ENCODE peak calls at places on chromosomes 4 and X, in five cellular contexts. V is heart right ventricle, M is uterus, W is neural progenitor cell, Y is aorta. D is an unnamed sample.

GRCh38 chr4:157246959-157247358 is 26.4 kb downstream of the GRIA2 start:
- DNase-seq in V (no peak), M (peak; percentile 44), W (no peak), Y (no peak), D (peak; percentile 68)

GRCh38 chr4:154738426-154738825 is 5.4 kb upstream of the LRAT start:
- DNase-seq in V (no peak), M (no peak), W (peak; percentile 46), Y (no peak), D (no peak)

GRCh38 chr4:69522554-69522953 is 26.8 kb upstream of the UGT2B4 start:
- DNase-seq in V (no peak), M (no peak), W (no peak), Y (no peak), D (no peak)

GRCh38 chr4:102586002-102586643 is 85.0 kb downstream of the NFKB1 start:
- DNase-seq in V (no peak), M (no peak), W (no peak), Y (no peak), D (no peak)

GRCh38 chr4:63937961-63938360 is 471.3 kb downstream of the TECRL start:
- DNase-seq in V (no peak), M (peak; percentile 59), W (no peak), Y (no peak), D (no peak)

GRCh38 chrX:68894513-68895338 is 65.9 kb downstream of the EFNB1 start:
- DNase-seq in V (peak; percentile 55), M (peak; percentile 46), W (peak; percentile 77), Y (peak; percentile 88), D (peak; percentile 69)

GRCh38 chr4:154491341-154491679 is 289 bp downstream of the DCHS2 start:
- DNase-seq in V (no peak), M (peak; percentile 35), W (peak; percentile 73), Y (no peak), D (no peak)

GRCh38 chr4:77123403-77123802 is 33.6 kb upstream of the CCNG2 start:
- DNase-seq in V (no peak), M (no peak), W (no peak), Y (no peak), D (no peak)

GRCh38 chr4:159101983-159102622 is 776 bp upstream of the RAPGEF2 start:
- DNase-seq in V (no peak), M (no peak), W (peak; percentile 40), Y (no peak), D (no peak)

GRCh38 chr4:22504931-22505330 is 10.9 kb downstream of the ADGRA3 start:
- DNase-seq in V (no peak), M (no peak), W (no peak), Y (no peak), D (no peak)

GRCh38 chr4:173924561-173924960 is 358.9 kb downstream of the FBXO8 start:
- DNase-seq in V (no peak), M (no peak), W (no peak), Y (no peak), D (no peak)

DNA sequence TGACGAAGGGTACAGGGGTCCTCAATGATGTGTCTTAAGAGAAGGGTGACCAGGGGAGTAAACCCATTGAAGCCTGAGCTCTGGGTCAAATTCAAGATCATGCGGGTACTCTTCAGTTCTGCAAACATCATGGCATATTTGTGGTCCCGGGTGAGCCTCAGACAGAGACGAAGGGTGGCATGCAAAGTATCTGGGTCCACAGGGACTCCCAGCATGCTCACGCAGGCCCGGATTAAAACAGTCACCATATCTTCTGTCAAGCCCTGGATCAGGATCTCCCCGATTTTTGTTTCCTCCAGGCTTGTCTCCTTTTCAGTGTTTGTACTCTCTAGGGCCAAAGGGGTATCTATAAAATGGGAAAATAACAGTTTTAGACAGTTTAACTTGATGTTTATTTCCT is 102.9 kb downstream of the HUWE1 start:
- DNase-seq in V (no peak), M (no peak), W (no peak), Y (no peak), D (no peak)
- H3K36me3 ChIP-seq in V (no peaks in the 10 kb centered on the region), M (no peaks in the 10 kb centered on the region), W (peaks cover 29% of the 10 kb centered on the region), Y (no peaks in the 10 kb centered on the region), D (peaks cover 74% of the 10 kb centered on the region)

GRCh38 chrX:40083120-40083978 is 14.4 kb downstream of the BCOR start:
- DNase-seq in V (peak; percentile 35), M (peak; percentile 44), W (peak; percentile 62), Y (peak; percentile 81), D (no peak)

GRCh38 chrX:40079572-40079971 is 18.2 kb downstream of the BCOR start:
- DNase-seq in V (no peak), M (no peak), W (peak; percentile 57), Y (no peak), D (no peak)

GRCh38 chrX:40081679-40082068 is 16.1 kb downstream of the BCOR start:
- DNase-seq in V (no peak), M (no peak), W (no peak), Y (no peak), D (no peak)

GRCh38 chrX:40082447-40083119 is 15.2 kb downstream of the BCOR start:
- DNase-seq in V (peak; percentile 38), M (no peak), W (no peak), Y (peak; percentile 83), D (no peak)

GRCh38 chrX:40080896-40081678 is 16.7 kb downstream of the BCOR start:
- DNase-seq in V (no peak), M (no peak), W (no peak), Y (no peak), D (no peak)
- H3K36me3 ChIP-seq in V (no peaks in the 10 kb centered on the region), M (no peaks in the 10 kb centered on the region), W (no peaks in the 10 kb centered on the region), Y (no peaks in the 10 kb centered on the region), D (no peaks in the 10 kb centered on the region)

DNA sequence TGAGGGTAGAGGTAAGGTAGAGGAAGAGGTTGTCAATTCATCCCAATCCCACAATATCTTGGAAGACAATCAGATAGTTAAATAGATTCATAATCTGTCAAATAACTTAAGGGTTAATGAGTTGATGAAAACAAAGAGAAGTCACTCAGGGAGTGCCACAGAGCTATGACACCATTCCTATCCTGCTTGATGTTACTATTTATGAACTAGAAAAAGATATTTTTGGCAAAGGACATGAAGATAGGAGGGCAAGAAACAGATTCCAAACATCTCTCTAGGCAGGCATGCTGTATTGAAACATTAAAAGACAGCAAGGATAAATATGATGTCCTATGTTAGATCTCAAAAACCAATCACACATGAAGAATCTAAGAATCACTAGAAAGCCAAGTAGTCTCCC is 3.5 kb upstream of the SRPX start:
- DNase-seq in V (no peak), M (no peak), W (no peak), Y (no peak), D (no peak)
- H3K36me3 ChIP-seq in V (no peaks in the 10 kb centered on the region), M (no peaks in the 10 kb centered on the region), W (no peaks in the 10 kb centered on the region), Y (no peaks in the 10 kb centered on the region), D (no peaks in the 10 kb centered on the region)

DNA sequence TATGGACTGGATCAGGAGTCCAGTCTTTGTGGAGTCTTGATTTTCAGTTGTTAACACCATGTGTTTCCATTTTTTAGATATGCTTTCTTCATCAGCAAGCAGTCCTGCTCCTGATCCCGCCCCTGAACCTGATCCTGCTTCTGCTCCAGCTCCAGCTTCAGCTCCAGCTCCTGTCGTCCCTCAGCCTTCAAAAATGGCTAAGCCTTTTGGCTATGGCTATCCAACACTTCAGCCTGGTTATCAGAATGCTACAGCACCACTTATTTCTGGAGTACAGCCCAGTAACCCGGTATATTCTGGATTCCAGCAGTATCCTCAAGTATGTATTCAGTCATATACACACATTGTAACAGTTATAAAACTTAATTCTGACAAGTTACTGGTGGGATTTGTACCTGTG is 60.9 kb downstream of the SEC24B start:
- DNase-seq in V (peak; percentile 14), M (no peak), W (no peak), Y (no peak), D (no peak)
- H3K36me3 ChIP-seq in V (no peaks in the 10 kb centered on the region), M (no peaks in the 10 kb centered on the region), W (peaks cover 41% of the 10 kb centered on the region), Y (peaks cover 11% of the 10 kb centered on the region), D (no peaks in the 10 kb centered on the region)

DNA sequence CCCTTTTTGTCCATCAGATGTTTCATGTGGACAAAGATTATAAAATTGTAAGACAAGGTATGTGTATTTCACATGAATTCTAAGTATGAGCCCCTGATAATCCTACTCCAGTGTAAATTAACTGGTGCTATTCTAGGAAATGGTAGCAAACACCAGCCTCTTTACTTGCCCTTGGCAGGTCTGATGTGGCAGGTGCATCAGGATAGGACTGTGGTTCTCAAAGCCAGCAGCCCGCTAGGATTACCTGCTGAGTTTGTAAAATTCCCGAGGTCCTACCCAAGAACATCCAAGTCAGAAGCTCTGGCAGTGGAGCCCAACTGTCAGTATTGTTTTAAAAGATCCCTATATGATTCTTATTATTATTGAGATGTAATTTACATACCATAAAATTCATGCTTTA is 174.0 kb upstream of the ANXA3 start:
- DNase-seq in V (no peak), M (no peak), W (no peak), Y (no peak), D (peak; percentile 21)
- H3K36me3 ChIP-seq in V (no peaks in the 10 kb centered on the region), M (no peaks in the 10 kb centered on the region), W (no peaks in the 10 kb centered on the region), Y (no peaks in the 10 kb centered on the region), D (no peaks in the 10 kb centered on the region)

GRCh38 chrX:131985526-131986049 is 37.5 kb upstream of the STK26 start:
- DNase-seq in V (no peak), M (no peak), W (peak; percentile 28), Y (no peak), D (no peak)

GRCh38 chrX:131988236-131988635 is 34.9 kb upstream of the STK26 start:
- DNase-seq in V (no peak), M (no peak), W (no peak), Y (no peak), D (no peak)

GRCh38 chrX:131987252-131987651 is 35.9 kb upstream of the STK26 start:
- DNase-seq in V (no peak), M (no peak), W (no peak), Y (no peak), D (no peak)
- H3K36me3 ChIP-seq in V (no peaks in the 10 kb centered on the region), M (no peaks in the 10 kb centered on the region), W (no peaks in the 10 kb centered on the region), Y (no peaks in the 10 kb centered on the region), D (no peaks in the 10 kb centered on the region)

D was measured in gastrocnemius medialis.